ENCODE peak calls at places on chromosomes 5 and 9, in seven cellular contexts. C is mucosa of gallbladder; G is posterior cingulate gyrus; L is HuH-7.5; U is activated CD4-positive, alpha-beta T cell treated with anti-CD3 and anti-CD28 coated beads for 36 hours; X is H1; V is stimulated activated CD8-positive, alpha-beta memory T cell treated with anti-CD3 and anti-CD28 coated beads, Interleukin-2, amount 100 ng/mL, for 1 hour. F is an unnamed sample.

GRCh38 chr5:51475628-51476027 is 92.4 kb downstream of the ISL1 start:
- DNase-seq in C (no peak), L (no peak), X (no peak), G (no peak), V (no peak), U (no peak), F (no peak)

GRCh38 chr9:107732781-107733529 is 243.4 kb upstream of the KLF4 start:
- DNase-seq in X (no peak), V (no peak), L (no peak), G (no peak), U (no peak), C (no peak), F (no peak)

GRCh38 chr5:80874162-80874561 is 86.0 kb upstream of the RASGRF2 start:
- DNase-seq in G (no peak), C (no peak), V (no peak), X (no peak), U (no peak), L (no peak), F (no peak)

GRCh38 chr5:62762503-62762902 is 183.9 kb downstream of the LRRC70 start:
- DNase-seq in U (no peak), V (no peak), X (no peak), C (no peak), G (no peak), L (no peak), F (no peak)

GRCh38 chr5:94403483-94403882 is 214.9 kb downstream of the KIAA0825 start:
- DNase-seq in L (no peak), C (no peak), X (no peak), G (no peak), U (no peak), V (no peak), F (no peak)

GRCh38 chr9:126299706-126300276 is 26.8 kb upstream of the MVB12B start:
- DNase-seq in L (no peak), G (no peak), X (no peak), C (no peak), U (no peak), V (no peak), F (no peak)

GRCh38 chr5:32584651-32585050 is 706 bp upstream of the SUB1 start:
- DNase-seq in X (no peak), C (no peak), V (no peak), U (peak), L (no peak), G (no peak), F (no peak)

GRCh38 chr9:114418053-114418452 is 30.3 kb upstream of the AKNA start:
- DNase-seq in U (no peak), X (no peak), G (peak), L (no peak), C (no peak), V (no peak), F (no peak)

GRCh38 chr9:35914307-35914807 is 5.1 kb downstream of the SPAAR start:
- DNase-seq in U (peak), X (no peak), G (no peak), L (peak), C (peak), V (no peak), F (no peak)

GRCh38 chr9:130320697-130321080 is 55.1 kb downstream of the HMCN2 start:
- DNase-seq in X (no peak), V (no peak), C (peak), G (peak), L (no peak), U (no peak), F (no peak)

GRCh38 chr9:33116855-33117254 is 40.4 kb upstream of the SMU1 start:
- DNase-seq in U (no peak), L (no peak), C (no peak), X (no peak), V (no peak), G (no peak), F (no peak)

GRCh38 chr9:98736216-98736615 is 27.5 kb upstream of the GABBR2 start:
- DNase-seq in X (no peak), V (no peak), L (no peak), G (no peak), U (no peak), C (no peak), F (no peak)